ENCODE peak calls at places on chromosomes 13 and 19, in nine cellular contexts. O, R, K, T, Q, D, G, Y and C are unnamed samples.

GRCh38 chr13:46012404-46012803 is 40.1 kb downstream of the ZC3H13 start:
- DNase-seq in O (no peak), R (no peak), K (no peak), T (no peak), Q (no peak), D (no peak), G (no peak), Y (no peak), C (no peak)

GRCh38 chr13:87777395-87777794 is 106.2 kb downstream of the SLITRK5 start:
- DNase-seq in O (no peak), R (no peak), K (peak), T (no peak), Q (no peak), D (no peak), G (no peak), Y (no peak), C (no peak)

GRCh38 chr13:40910324-40911050 is 108.6 kb downstream of the ELF1 start:
- DNase-seq in O (peak), R (no peak), K (peak), T (no peak), Q (no peak), D (no peak), G (no peak), Y (no peak), C (no peak)

GRCh38 chr13:46663644-46664043 is 110.7 kb downstream of the LRCH1 start:
- DNase-seq in O (no peak), R (no peak), K (no peak), T (no peak), Q (no peak), D (no peak), G (no peak), Y (no peak), C (no peak)

GRCh38 chr13:85286081-85286480 is 513.1 kb downstream of the SLITRK6 start:
- DNase-seq in O (peak), R (no peak), K (peak), T (no peak), Q (no peak), D (no peak), G (no peak), Y (no peak), C (no peak)

GRCh38 chr19:32345261-32346207 is at the start of gene ZNF507:
- DNase-seq in O (peak), R (peak), K (peak), T (peak), Q (peak), D (peak), G (peak), Y (peak), C (peak)

GRCh38 chr19:45878043-45878794 is 7.7 kb downstream of the IRF2BP1 start:
- DNase-seq in O (no peak), R (no peak), K (no peak), T (no peak), Q (no peak), D (no peak), G (no peak), Y (peak), C (no peak)

GRCh38 chr19:13537454-13537853 is 31.2 kb upstream of the CACNA1A start:
- DNase-seq in O (no peak), R (no peak), K (no peak), T (no peak), Q (no peak), D (no peak), G (no peak), Y (no peak), C (no peak)

GRCh38 chr19:2027361-2027760 is 11.8 kb upstream of the BTBD2 start:
- DNase-seq in O (peak), R (no peak), K (peak), T (no peak), Q (no peak), D (no peak), G (no peak), Y (no peak), C (no peak)

GRCh38 chr19:44677019-44677809 is 5.9 kb downstream of the CEACAM19 start:
- DNase-seq in O (peak), R (no peak), K (peak), T (no peak), Q (no peak), D (no peak), G (no peak), Y (no peak), C (no peak)

GRCh38 chr19:38691938-38692457 is 44.5 kb downstream of the ACTN4 start:
- DNase-seq in O (peak), R (no peak), K (peak), T (peak), Q (peak), D (peak), G (no peak), Y (peak), C (no peak)

GRCh38 chr19:9818734-9819589 is at the start of gene FBXL12:
- DNase-seq in O (peak), R (peak), K (peak), T (peak), Q (peak), D (peak), G (peak), Y (peak), C (peak)
- H3K4me3 ChIP-seq in O (peak), R (peak), K (peak), T (peak), Q (peak), D (peak), G (peak), Y (peak), C (peak)

GRCh38 chr19:33800012-33800680 is 3.5 kb downstream of the KCTD15 start:
- DNase-seq in O (no peak), R (no peak), K (no peak), T (no peak), Q (no peak), D (no peak), G (no peak), Y (no peak), C (no peak)

GRCh38 chr19:33799507-33799906 is 2.8 kb downstream of the KCTD15 start:
- DNase-seq in O (no peak), R (no peak), K (no peak), T (no peak), Q (no peak), D (no peak), G (no peak), Y (no peak), C (no peak)

GRCh38 chr19:33796164-33797100 is at the start of gene KCTD15:
- DNase-seq in O (peak), R (no peak), K (peak), T (peak), Q (no peak), D (no peak), G (no peak), Y (no peak), C (no peak)

GRCh38 chr19:33798701-33799111 is 2.0 kb downstream of the KCTD15 start:
- DNase-seq in O (peak), R (no peak), K (peak), T (no peak), Q (no peak), D (no peak), G (no peak), Y (no peak), C (no peak)

GRCh38 chr19:33797821-33798633 is 1.4 kb downstream of the KCTD15 start:
- DNase-seq in O (peak), R (no peak), K (peak), T (peak), Q (no peak), D (no peak), G (no peak), Y (no peak), C (no peak)
- H3K27ac ChIP-seq in O (peak), R (no peak), K (no peak), T (no peak), Q (peak), D (no peak), G (no peak), Y (peak), C (peak)

GRCh38 chr19:994516-994915 is 5.7 kb upstream of the GRIN3B start:
- DNase-seq in O (no peak), R (no peak), K (no peak), T (no peak), Q (no peak), D (no peak), G (no peak), Y (no peak), C (no peak)

GRCh38 chr19:995051-995827 is 5.0 kb upstream of the GRIN3B start:
- DNase-seq in O (no peak), R (no peak), K (peak), T (no peak), Q (no peak), D (no peak), G (no peak), Y (no peak), C (no peak)

GRCh38 chr19:998064-998463 is 2.2 kb upstream of the GRIN3B start:
- DNase-seq in O (no peak), R (no peak), K (no peak), T (no peak), Q (no peak), D (no peak), G (no peak), Y (no peak), C (no peak)

GRCh38 chr19:993831-994393 is 6.3 kb upstream of the GRIN3B start:
- DNase-seq in O (no peak), R (no peak), K (no peak), T (no peak), Q (no peak), D (no peak), G (no peak), Y (no peak), C (no peak)

GRCh38 chr19:996051-996838 is 4.0 kb upstream of the GRIN3B start:
- DNase-seq in O (peak), R (peak), K (peak), T (no peak), Q (no peak), D (no peak), G (peak), Y (peak), C (no peak)
- H3K4me3 ChIP-seq in O (peak), R (no peak), K (no peak), T (no peak), Q (peak), D (no peak), G (peak), Y (peak), C (no peak)

DNA sequence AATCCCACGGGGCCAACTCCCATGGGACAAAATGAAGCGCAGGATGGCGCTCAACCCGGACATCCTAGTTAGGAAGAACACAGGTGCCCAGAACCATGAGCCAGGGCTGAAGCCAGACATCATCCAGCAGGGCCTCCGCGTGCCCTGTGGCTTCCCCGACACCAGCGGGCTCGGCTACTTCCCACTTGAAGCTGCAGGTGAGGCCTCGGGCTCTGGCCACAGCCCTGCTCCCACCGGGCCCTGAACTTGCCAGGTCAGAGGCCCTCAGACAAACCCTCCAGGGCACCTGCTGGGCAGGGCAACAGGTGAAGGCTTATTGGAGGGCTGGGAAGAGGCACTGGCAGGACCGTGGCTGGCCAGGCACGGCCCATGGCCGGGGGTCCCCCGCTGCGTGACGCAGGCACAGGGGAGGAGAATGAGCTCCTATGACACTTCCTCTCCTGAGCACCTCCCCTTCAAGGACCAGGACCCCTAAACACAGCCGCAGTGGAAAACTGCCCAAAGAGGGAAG is 117.7 kb downstream of the STK24 start:
- DNase-seq in O (no peak), R (no peak), K (no peak), T (no peak), Q (no peak), D (peak), G (no peak), Y (no peak), C (no peak)
- H3K27ac ChIP-seq in O (no peak), R (no peak), K (no peak), T (no peak), Q (no peak), D (no peak), G (no peak), Y (peak), C (peak)

GRCh38 chr13:112071011-112071901 is 4.3 kb downstream of the SOX1 start:
- DNase-seq in O (no peak), R (no peak), K (no peak), T (no peak), Q (no peak), D (no peak), G (no peak), Y (no peak), C (no peak)

GRCh38 chr13:112073245-112074138 is 6.5 kb downstream of the SOX1 start:
- DNase-seq in O (no peak), R (no peak), K (no peak), T (no peak), Q (no peak), D (no peak), G (no peak), Y (no peak), C (no peak)

GRCh38 chr13:112072531-112073244 is 5.7 kb downstream of the SOX1 start:
- DNase-seq in O (no peak), R (no peak), K (peak), T (no peak), Q (no peak), D (peak), G (no peak), Y (no peak), C (no peak)

GRCh38 chr13:112069727-112070300 is 2.9 kb downstream of the SOX1 start:
- DNase-seq in O (no peak), R (no peak), K (no peak), T (no peak), Q (no peak), D (no peak), G (no peak), Y (no peak), C (no peak)

GRCh38 chr13:112071902-112072530 is 5.1 kb downstream of the SOX1 start:
- DNase-seq in O (no peak), R (no peak), K (no peak), T (no peak), Q (no peak), D (no peak), G (no peak), Y (no peak), C (no peak)
- H3K4me3 ChIP-seq in O (no peak), R (no peak), K (no peak), T (no peak), Q (peak), D (peak), G (no peak), Y (peak), C (peak)

GRCh38 chr13:50866817-50867640 is 23.5 kb upstream of the DLEU7 start:
- DNase-seq in O (no peak), R (no peak), K (peak), T (no peak), Q (no peak), D (no peak), G (no peak), Y (no peak), C (no peak)
- H3K27ac ChIP-seq in O (no peak), R (no peak), K (no peak), T (no peak), Q (no peak), D (no peak), G (no peak), Y (no peak), C (no peak)

GRCh38 chr19:56841194-56841546 is 644 bp upstream of the PEG3 start:
- DNase-seq in O (no peak), R (no peak), K (no peak), T (no peak), Q (no peak), D (no peak), G (no peak), Y (no peak), C (no peak)

GRCh38 chr19:56839665-56840451 is 668 bp downstream of the PEG3 start:
- DNase-seq in O (no peak), R (peak), K (peak), T (peak), Q (peak), D (peak), G (no peak), Y (peak), C (peak)

GRCh38 chr19:56842421-56842820 is 1.9 kb upstream of the PEG3 start:
- DNase-seq in O (no peak), R (no peak), K (no peak), T (no peak), Q (no peak), D (no peak), G (no peak), Y (no peak), C (no peak)

GRCh38 chr19:56838930-56839664 is 1.4 kb downstream of the PEG3 start:
- DNase-seq in O (no peak), R (peak), K (peak), T (peak), Q (peak), D (peak), G (no peak), Y (peak), C (peak)

DNA sequence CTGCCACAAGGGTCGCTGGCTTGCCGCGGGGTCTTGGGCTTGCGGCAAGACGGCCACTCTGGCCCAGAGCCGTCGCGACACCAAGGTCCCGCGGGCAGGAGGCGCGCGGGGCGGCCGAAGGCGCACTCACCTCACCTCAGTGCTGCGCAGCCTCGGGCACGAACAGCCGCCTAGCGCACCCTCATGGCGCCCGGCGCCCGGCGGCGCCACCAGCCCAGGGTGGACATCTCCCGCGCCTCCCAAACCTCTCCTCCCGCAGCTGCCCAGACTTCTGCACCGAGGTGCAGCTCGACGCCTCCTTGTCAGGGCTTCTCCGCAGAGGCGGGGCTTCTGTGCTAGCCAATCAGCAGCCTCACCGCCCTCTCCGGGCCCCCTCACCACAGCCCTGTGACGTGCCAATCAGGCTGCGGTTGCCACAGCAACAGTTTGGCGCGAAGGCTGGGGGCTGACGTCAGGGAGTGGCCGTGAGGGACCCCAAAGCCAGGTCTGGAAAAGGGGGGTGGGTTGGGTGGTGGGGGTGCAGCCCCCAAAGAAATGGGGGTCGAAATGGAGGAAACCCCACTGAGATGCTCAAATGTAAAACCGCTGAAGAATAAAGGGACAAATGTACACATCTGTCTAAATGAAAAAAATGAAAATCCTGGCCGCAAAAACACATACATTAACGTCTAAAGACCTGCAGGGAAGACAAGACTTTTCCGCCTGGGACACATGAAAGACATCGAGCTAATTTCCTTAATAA is at the start of the genes PEG3 and ZIM2:
- DNase-seq in O (no peak), R (no peak), K (no peak), T (peak), Q (peak), D (no peak), G (no peak), Y (peak), C (peak)
- H3K4me3 ChIP-seq in O (no peak), R (no peak), K (no peak), T (peak), Q (peak), D (peak), G (no peak), Y (peak), C (peak)

GRCh38 chr19:56106397-56106849 is 14.7 kb downstream of the ZNF787 start:
- DNase-seq in O (no peak), R (no peak), K (no peak), T (no peak), Q (no peak), D (no peak), G (no peak), Y (no peak), C (no peak)
- H3K27ac ChIP-seq in O (no peak), R (no peak), K (no peak), T (no peak), Q (peak), D (no peak), G (no peak), Y (peak), C (peak)

GRCh38 chr19:58196911-58197616 is 14.2 kb downstream of the ZNF274 start:
- DNase-seq in O (peak), R (no peak), K (peak), T (no peak), Q (no peak), D (no peak), G (no peak), Y (no peak), C (no peak)
- H3K4me3 ChIP-seq in O (no peak), R (peak), K (no peak), T (no peak), Q (no peak), D (no peak), G (peak), Y (peak), C (no peak)

GRCh38 chr19:58547323-58548312 is 3.8 kb downstream of the TRIM28 start:
- DNase-seq in O (no peak), R (no peak), K (no peak), T (no peak), Q (no peak), D (no peak), G (no peak), Y (no peak), C (no peak)

GRCh38 chr19:58546131-58546530 is 2.3 kb downstream of the TRIM28 start:
- DNase-seq in O (no peak), R (no peak), K (no peak), T (no peak), Q (no peak), D (no peak), G (no peak), Y (no peak), C (no peak)

GRCh38 chr19:58544591-58545285 is 874 bp downstream of the TRIM28 start:
- DNase-seq in O (peak), R (peak), K (peak), T (no peak), Q (no peak), D (no peak), G (peak), Y (no peak), C (no peak)

GRCh38 chr19:58543826-58544590 is at the start of gene TRIM28:
- DNase-seq in O (peak), R (peak), K (peak), T (peak), Q (peak), D (peak), G (peak), Y (peak), C (peak)

DNA sequence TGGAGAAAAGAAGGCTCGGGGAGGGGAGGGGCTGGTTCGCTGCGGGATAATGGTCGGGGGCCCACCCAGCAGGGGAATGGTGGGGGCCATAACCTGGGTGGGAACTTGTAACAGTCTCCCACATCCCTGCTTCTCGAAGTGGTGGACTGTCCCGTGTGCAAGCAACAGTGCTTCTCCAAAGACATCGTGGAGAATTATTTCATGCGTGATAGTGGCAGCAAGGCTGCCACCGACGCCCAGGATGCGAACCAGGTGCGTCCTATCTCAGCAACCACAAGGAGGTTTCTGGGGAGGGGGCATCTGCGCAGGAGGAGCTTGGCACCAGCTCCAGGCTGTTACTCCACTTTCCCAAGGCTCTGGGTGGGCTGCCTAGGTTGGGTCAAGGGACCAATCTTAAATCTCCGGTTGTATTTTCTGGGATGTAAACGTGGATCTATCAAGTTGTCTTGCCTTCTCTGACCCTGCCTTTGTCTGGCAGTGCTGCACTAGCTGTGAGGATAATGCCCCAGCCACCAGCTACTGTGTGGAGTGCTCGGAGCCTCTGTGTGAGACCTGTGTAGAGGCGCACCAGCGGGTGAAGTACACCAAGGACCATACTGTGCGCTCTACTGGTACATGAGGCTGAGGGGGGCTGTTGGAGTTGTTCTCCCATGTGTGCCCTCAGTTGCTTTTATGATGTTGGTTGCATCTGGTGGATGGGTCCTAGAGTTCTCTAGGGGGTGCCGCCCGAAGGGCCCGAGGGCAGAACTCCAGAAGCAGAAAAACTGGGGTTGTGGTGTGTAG is 1.6 kb downstream of the TRIM28 start:
- DNase-seq in O (no peak), R (no peak), K (no peak), T (no peak), Q (no peak), D (no peak), G (no peak), Y (no peak), C (no peak)
- H3K27ac ChIP-seq in O (peak), R (peak), K (peak), T (no peak), Q (peak), D (peak), G (peak), Y (peak), C (peak)